ENCODE peak calls at places on chromosomes 5 and 9, in five cellular contexts. One of them, this sample, is unnamed.

GRCh38 chr5:135159626-135160025 is 125.6 kb upstream of the PITX1 start:
- DNase-seq in RWPE1: no peak
- DNase-seq in astrocyte: no peak
- DNase-seq in OCI-LY7: no peak
- DNase-seq in CD8-positive, alpha-beta memory T cell: no peak
- DNase-seq in this sample: no peak

GRCh38 chr9:128607642-128608350 is 48.9 kb downstream of the DYNC2I2 start:
- DNase-seq in RWPE1: peak; percentile 84
- DNase-seq in astrocyte: peak; percentile 44
- DNase-seq in OCI-LY7: no peak
- DNase-seq in CD8-positive, alpha-beta memory T cell: no peak
- DNase-seq in this sample: no peak

GRCh38 chr5:141439411-141440141 is 9.3 kb downstream of the PCDHGA12 start:
- DNase-seq in RWPE1: no peak
- DNase-seq in astrocyte: peak; percentile 38
- DNase-seq in OCI-LY7: no peak
- DNase-seq in CD8-positive, alpha-beta memory T cell: no peak
- DNase-seq in this sample: no peak

GRCh38 chr9:117315236-117315635 is 99.6 kb downstream of the ASTN2 start:
- DNase-seq in RWPE1: no peak
- DNase-seq in astrocyte: no peak
- DNase-seq in OCI-LY7: no peak
- DNase-seq in CD8-positive, alpha-beta memory T cell: no peak
- DNase-seq in this sample: no peak

GRCh38 chr5:107935641-107936040 is 264.9 kb upstream of the EFNA5 start:
- DNase-seq in RWPE1: no peak
- DNase-seq in astrocyte: no peak
- DNase-seq in OCI-LY7: no peak
- DNase-seq in CD8-positive, alpha-beta memory T cell: no peak
- DNase-seq in this sample: no peak

GRCh38 chr9:32378496-32378895 is 5.9 kb upstream of the ACO1 start:
- DNase-seq in RWPE1: peak; percentile 77
- DNase-seq in astrocyte: peak; percentile 60
- DNase-seq in OCI-LY7: peak; percentile 83
- DNase-seq in CD8-positive, alpha-beta memory T cell: peak; percentile 56
- DNase-seq in this sample: peak; percentile 44

GRCh38 chr9:129333961-129334743 is 156.1 kb upstream of the IER5L start:
- DNase-seq in RWPE1: peak; percentile 99
- DNase-seq in astrocyte: peak; percentile 98
- DNase-seq in OCI-LY7: peak; percentile 43
- DNase-seq in CD8-positive, alpha-beta memory T cell: no peak
- DNase-seq in this sample: peak; percentile 84

GRCh38 chr5:50553560-50553984 is 112.5 kb upstream of the EMB start:
- DNase-seq in RWPE1: no peak
- DNase-seq in astrocyte: no peak
- DNase-seq in OCI-LY7: no peak
- DNase-seq in CD8-positive, alpha-beta memory T cell: no peak
- DNase-seq in this sample: no peak

GRCh38 chr9:81669011-81669739 is 20.2 kb downstream of the TLE1 start:
- DNase-seq in RWPE1: no peak
- DNase-seq in astrocyte: peak; percentile 82
- DNase-seq in OCI-LY7: no peak
- DNase-seq in CD8-positive, alpha-beta memory T cell: no peak
- DNase-seq in this sample: no peak

GRCh38 chr9:126236273-126236672 is 90.4 kb upstream of the MVB12B start:
- DNase-seq in RWPE1: no peak
- DNase-seq in astrocyte: no peak
- DNase-seq in OCI-LY7: no peak
- DNase-seq in CD8-positive, alpha-beta memory T cell: no peak
- DNase-seq in this sample: no peak

GRCh38 chr9:77708416-77708815 is 60.3 kb upstream of the GNA14 start:
- DNase-seq in RWPE1: no peak
- DNase-seq in astrocyte: peak; percentile 83
- DNase-seq in OCI-LY7: no peak
- DNase-seq in CD8-positive, alpha-beta memory T cell: no peak
- DNase-seq in this sample: no peak

GRCh38 chr9:129383415-129384088 is 205.5 kb upstream of the IER5L start:
- DNase-seq in RWPE1: peak; percentile 92
- DNase-seq in astrocyte: peak; percentile 52
- DNase-seq in OCI-LY7: peak; percentile 83
- DNase-seq in CD8-positive, alpha-beta memory T cell: peak; percentile 85
- DNase-seq in this sample: peak; percentile 78

GRCh38 chr5:87010736-87011135 is 256.9 kb upstream of the RASA1 start:
- DNase-seq in RWPE1: no peak
- DNase-seq in astrocyte: no peak
- DNase-seq in OCI-LY7: no peak
- DNase-seq in CD8-positive, alpha-beta memory T cell: no peak
- DNase-seq in this sample: no peak

GRCh38 chr5:13553896-13554295 is 390.6 kb downstream of the DNAH5 start:
- DNase-seq in RWPE1: peak; percentile 49
- DNase-seq in astrocyte: no peak
- DNase-seq in OCI-LY7: no peak
- DNase-seq in CD8-positive, alpha-beta memory T cell: no peak
- DNase-seq in this sample: no peak

GRCh38 chr5:140261403-140262171 is 41.3 kb downstream of the PFDN1 start:
- DNase-seq in RWPE1: peak; percentile 97
- DNase-seq in astrocyte: peak; percentile 85
- DNase-seq in OCI-LY7: no peak
- DNase-seq in CD8-positive, alpha-beta memory T cell: no peak
- DNase-seq in this sample: peak; percentile 83

GRCh38 chr5:56534102-56534501 is 281.2 kb upstream of the MAP3K1 start:
- DNase-seq in RWPE1: peak; percentile 96
- DNase-seq in astrocyte: peak; percentile 43
- DNase-seq in OCI-LY7: no peak
- DNase-seq in CD8-positive, alpha-beta memory T cell: no peak
- DNase-seq in this sample: no peak

DNA sequence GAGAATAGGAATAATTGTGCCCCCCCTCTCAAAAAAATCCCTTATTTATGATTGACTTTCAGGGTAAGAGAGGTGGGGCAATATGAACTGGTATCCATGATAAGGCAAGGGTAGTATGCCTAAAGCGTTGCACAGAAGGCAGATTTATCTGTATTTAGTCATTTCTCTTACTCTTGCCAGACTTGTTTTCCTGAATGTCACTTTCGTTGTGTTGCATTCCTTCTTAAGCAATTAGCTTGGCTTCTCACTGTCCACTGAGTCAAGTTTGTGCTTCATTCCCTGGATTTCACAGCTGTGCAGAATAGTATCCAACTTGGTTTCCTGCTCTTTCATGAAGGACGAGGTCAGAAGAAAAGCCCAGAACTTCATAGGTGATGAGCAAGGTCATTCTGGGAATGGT is 301.5 kb upstream of the ACTBL2 start:
- DNase-seq in RWPE1: peak; percentile 30
- DNase-seq in astrocyte: peak; percentile 23
- DNase-seq in OCI-LY7: no peak
- DNase-seq in CD8-positive, alpha-beta memory T cell: no peak
- DNase-seq in this sample: no peak
- H3K27ac ChIP-seq in RWPE1: no peak overlapping the region
- H3K27ac ChIP-seq in astrocyte: no peak overlapping the region
- H3K27ac ChIP-seq in OCI-LY7: no peak overlapping the region
- H3K27ac ChIP-seq in CD8-positive, alpha-beta memory T cell: no peak overlapping the region
- H3K27ac ChIP-seq in this sample: no peak overlapping the region

GRCh38 chr5:65832603-65833228 is 93.7 kb upstream of the ERBIN start:
- DNase-seq in RWPE1: no peak
- DNase-seq in astrocyte: no peak
- DNase-seq in OCI-LY7: no peak
- DNase-seq in CD8-positive, alpha-beta memory T cell: no peak
- DNase-seq in this sample: no peak

GRCh38 chr5:65833780-65834179 is 92.6 kb upstream of the ERBIN start:
- DNase-seq in RWPE1: no peak
- DNase-seq in astrocyte: no peak
- DNase-seq in OCI-LY7: no peak
- DNase-seq in CD8-positive, alpha-beta memory T cell: no peak
- DNase-seq in this sample: no peak

GRCh38 chr5:65837139-65837538 is 89.2 kb upstream of the ERBIN start:
- DNase-seq in RWPE1: no peak
- DNase-seq in astrocyte: peak; percentile 90
- DNase-seq in OCI-LY7: no peak
- DNase-seq in CD8-positive, alpha-beta memory T cell: no peak
- DNase-seq in this sample: no peak

GRCh38 chr5:65834306-65834705 is 92.1 kb upstream of the ERBIN start:
- DNase-seq in RWPE1: no peak
- DNase-seq in astrocyte: no peak
- DNase-seq in OCI-LY7: no peak
- DNase-seq in CD8-positive, alpha-beta memory T cell: no peak
- DNase-seq in this sample: no peak

GRCh38 chr5:65835191-65835590 is 91.2 kb upstream of the ERBIN start:
- DNase-seq in RWPE1: no peak
- DNase-seq in astrocyte: peak; percentile 41
- DNase-seq in OCI-LY7: no peak
- DNase-seq in CD8-positive, alpha-beta memory T cell: no peak
- DNase-seq in this sample: no peak
- H3K27ac ChIP-seq in RWPE1: no peak overlapping the region
- H3K27ac ChIP-seq in astrocyte: no peak overlapping the region
- H3K27ac ChIP-seq in OCI-LY7: no peak overlapping the region
- H3K27ac ChIP-seq in CD8-positive, alpha-beta memory T cell: no peak overlapping the region
- H3K27ac ChIP-seq in this sample: no peak overlapping the region

GRCh38 chr5:180027449-180028089 is 44.0 kb downstream of the RNF130 start:
- DNase-seq in RWPE1: no peak
- DNase-seq in astrocyte: no peak
- DNase-seq in OCI-LY7: no peak
- DNase-seq in CD8-positive, alpha-beta memory T cell: no peak
- DNase-seq in this sample: no peak
- H3K27ac ChIP-seq in RWPE1: no peak overlapping the region
- H3K27ac ChIP-seq in astrocyte: no peak overlapping the region
- H3K27ac ChIP-seq in OCI-LY7: no peak overlapping the region
- H3K27ac ChIP-seq in CD8-positive, alpha-beta memory T cell: no peak overlapping the region
- H3K27ac ChIP-seq in this sample: no peak overlapping the region

GRCh38 chr9:76161103-76161502 is 233.1 kb downstream of the RFK start:
- DNase-seq in RWPE1: no peak
- DNase-seq in astrocyte: peak; percentile 23
- DNase-seq in OCI-LY7: no peak
- DNase-seq in CD8-positive, alpha-beta memory T cell: no peak
- DNase-seq in this sample: no peak
- H3K27ac ChIP-seq in RWPE1: no peak overlapping the region
- H3K27ac ChIP-seq in astrocyte: no peak overlapping the region
- H3K27ac ChIP-seq in OCI-LY7: no peak overlapping the region
- H3K27ac ChIP-seq in CD8-positive, alpha-beta memory T cell: no peak overlapping the region
- H3K27ac ChIP-seq in this sample: no peak overlapping the region

DNA sequence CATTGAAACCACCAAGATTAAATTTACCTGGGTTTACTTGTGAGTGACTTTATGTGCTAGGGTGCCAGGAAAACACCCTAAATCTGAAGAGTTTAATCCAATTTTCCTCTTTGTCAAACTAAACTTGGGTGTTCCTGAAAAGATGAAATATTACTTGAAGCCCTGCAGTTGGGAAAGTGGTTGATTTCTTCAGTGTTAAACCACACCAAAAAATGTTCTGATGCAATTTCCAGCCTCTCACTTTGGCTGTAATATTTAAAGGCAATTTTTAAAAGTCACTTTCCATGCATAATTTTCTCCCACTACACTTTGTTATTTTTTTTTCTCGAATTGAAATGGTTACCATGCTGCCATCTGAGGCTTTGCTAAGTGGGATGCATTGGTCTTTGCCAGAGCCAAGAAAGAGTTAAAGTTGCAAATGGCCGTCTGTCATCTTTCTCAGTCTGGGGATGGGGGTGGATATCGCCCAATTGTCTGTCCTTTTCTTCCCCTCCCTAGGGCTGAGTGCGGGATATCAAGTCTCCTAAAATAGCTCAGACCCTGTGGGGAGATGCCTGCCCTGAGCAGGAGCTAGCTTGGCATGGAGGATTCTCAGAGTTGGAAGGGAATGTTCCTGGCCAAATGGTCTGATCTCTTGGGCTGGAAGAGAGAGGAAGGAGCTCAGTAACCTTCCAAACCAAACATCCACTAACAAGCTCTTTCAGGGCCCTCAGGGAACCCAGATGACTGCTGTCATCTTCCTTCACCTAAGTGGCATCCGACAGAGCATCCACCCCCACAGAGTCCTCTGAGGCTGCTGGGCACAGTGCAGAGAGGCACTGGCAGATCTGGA is 13.6 kb upstream of the SHB start:
- DNase-seq in RWPE1: no peak
- DNase-seq in astrocyte: no peak
- DNase-seq in OCI-LY7: no peak
- DNase-seq in CD8-positive, alpha-beta memory T cell: no peak
- DNase-seq in this sample: no peak
- H3K27ac ChIP-seq in RWPE1: no peak overlapping the region
- H3K27ac ChIP-seq in astrocyte: no peak overlapping the region
- H3K27ac ChIP-seq in OCI-LY7: no peak overlapping the region
- H3K27ac ChIP-seq in CD8-positive, alpha-beta memory T cell: no peak overlapping the region
- H3K27ac ChIP-seq in this sample: no peak overlapping the region

GRCh38 chr5:173807150-173807784 is 80.9 kb upstream of the CPEB4 start:
- DNase-seq in RWPE1: no peak
- DNase-seq in astrocyte: no peak
- DNase-seq in OCI-LY7: no peak
- DNase-seq in CD8-positive, alpha-beta memory T cell: no peak
- DNase-seq in this sample: no peak

GRCh38 chr5:173806270-173807035 is 81.7 kb upstream of the CPEB4 start:
- DNase-seq in RWPE1: no peak
- DNase-seq in astrocyte: no peak
- DNase-seq in OCI-LY7: no peak
- DNase-seq in CD8-positive, alpha-beta memory T cell: no peak
- DNase-seq in this sample: no peak

GRCh38 chr5:173809014-173809413 is 79.1 kb upstream of the CPEB4 start:
- DNase-seq in RWPE1: no peak
- DNase-seq in astrocyte: no peak
- DNase-seq in OCI-LY7: no peak
- DNase-seq in CD8-positive, alpha-beta memory T cell: no peak
- DNase-seq in this sample: no peak

GRCh38 chr5:173804579-173804978 is 83.6 kb upstream of the CPEB4 start:
- DNase-seq in RWPE1: no peak
- DNase-seq in astrocyte: no peak
- DNase-seq in OCI-LY7: no peak
- DNase-seq in CD8-positive, alpha-beta memory T cell: no peak
- DNase-seq in this sample: no peak

DNA sequence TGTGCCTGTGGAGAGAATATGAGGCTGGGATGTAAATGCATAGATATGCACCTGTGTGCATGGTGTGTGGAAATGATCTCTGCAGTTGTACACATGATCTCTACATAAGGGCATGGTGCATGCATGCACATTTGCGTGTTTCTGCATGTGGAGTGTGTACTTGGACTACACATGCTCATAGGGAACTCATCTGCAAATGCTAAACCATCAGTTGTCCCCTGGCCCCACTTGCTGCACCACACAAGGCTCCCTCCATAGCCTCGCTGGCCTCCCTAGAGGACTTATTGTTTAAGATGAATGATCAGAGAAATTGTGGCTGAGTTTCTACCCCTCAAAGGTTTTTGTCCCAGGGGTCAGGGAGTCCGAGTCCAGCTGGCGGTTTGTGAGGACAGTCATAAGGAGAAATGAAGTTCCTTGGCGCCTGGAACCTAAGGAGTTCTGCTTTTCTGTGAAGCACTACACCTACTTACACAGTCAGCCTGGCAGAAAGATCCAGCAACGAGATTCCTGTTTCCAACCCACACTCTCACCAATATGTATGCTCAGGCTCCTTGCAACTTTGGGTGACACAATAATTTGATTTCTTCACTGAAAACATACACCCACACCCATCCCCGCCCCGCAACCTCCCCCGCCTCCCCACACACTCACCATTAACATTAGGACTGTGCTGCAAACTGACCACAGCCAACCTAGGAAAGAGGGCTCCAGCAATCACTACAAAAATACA is 79.9 kb upstream of the CPEB4 start:
- DNase-seq in RWPE1: no peak
- DNase-seq in astrocyte: no peak
- DNase-seq in OCI-LY7: no peak
- DNase-seq in CD8-positive, alpha-beta memory T cell: no peak
- DNase-seq in this sample: no peak
- H3K27ac ChIP-seq in RWPE1: no peak overlapping the region
- H3K27ac ChIP-seq in astrocyte: no peak overlapping the region
- H3K27ac ChIP-seq in OCI-LY7: no peak overlapping the region
- H3K27ac ChIP-seq in CD8-positive, alpha-beta memory T cell: no peak overlapping the region
- H3K27ac ChIP-seq in this sample: no peak overlapping the region